ENCODE peak calls at places on chromosomes 5 and 9, in nine cellular contexts. One of them, this sample, is unnamed.

GRCh38 chr5:68953151-68953884 is 140.5 kb upstream of the SLC30A5 start:
- DNase-seq in GM13977: no peak
- DNase-seq in PC-9: no peak
- DNase-seq in activated T-helper 9 cell treated with anti-CD3 and anti-CD28 coated beads, Interleukin-2, amount 50 U/mL, for 16 hours: no peak
- DNase-seq in fibroblast of mammary gland: peak; percentile 17
- DNase-seq in left colon: no peak
- DNase-seq in colonic mucosa: no peak
- DNase-seq in tibial nerve: no peak
- DNase-seq in caudate nucleus: no peak
- DNase-seq in this sample: no peak

GRCh38 chr9:92534199-92535159 is 1.3 kb downstream of the ECM2 start:
- DNase-seq in fibroblast of mammary gland: peak; percentile 2
- DNase-seq in caudate nucleus: no peak
- DNase-seq in PC-9: no peak
- DNase-seq in tibial nerve: no peak
- DNase-seq in GM13977: no peak
- DNase-seq in left colon: no peak
- DNase-seq in colonic mucosa: no peak
- DNase-seq in activated T-helper 9 cell treated with anti-CD3 and anti-CD28 coated beads, Interleukin-2, amount 50 U/mL, for 16 hours: no peak
- DNase-seq in this sample: no peak

GRCh38 chr5:172315599-172316531 is 32.3 kb upstream of the UBTD2 start:
- DNase-seq in fibroblast of mammary gland: no peak
- DNase-seq in caudate nucleus: no peak
- DNase-seq in activated T-helper 9 cell treated with anti-CD3 and anti-CD28 coated beads, Interleukin-2, amount 50 U/mL, for 16 hours: no peak
- DNase-seq in PC-9: no peak
- DNase-seq in GM13977: no peak
- DNase-seq in colonic mucosa: no peak
- DNase-seq in tibial nerve: no peak
- DNase-seq in left colon: no peak
- DNase-seq in this sample: no peak

GRCh38 chr9:97858826-97859225 is 5.8 kb downstream of the FOXE1 start:
- DNase-seq in fibroblast of mammary gland: no peak
- DNase-seq in caudate nucleus: no peak
- DNase-seq in left colon: no peak
- DNase-seq in activated T-helper 9 cell treated with anti-CD3 and anti-CD28 coated beads, Interleukin-2, amount 50 U/mL, for 16 hours: no peak
- DNase-seq in colonic mucosa: no peak
- DNase-seq in GM13977: no peak
- DNase-seq in PC-9: no peak
- DNase-seq in tibial nerve: no peak
- DNase-seq in this sample: no peak

GRCh38 chr5:179265529-179266290 is 79.6 kb downstream of the ADAMTS2 start:
- DNase-seq in fibroblast of mammary gland: peak; percentile 99
- DNase-seq in colonic mucosa: peak; percentile 66
- DNase-seq in PC-9: no peak
- DNase-seq in tibial nerve: peak; percentile 87
- DNase-seq in GM13977: no peak
- DNase-seq in activated T-helper 9 cell treated with anti-CD3 and anti-CD28 coated beads, Interleukin-2, amount 50 U/mL, for 16 hours: no peak
- DNase-seq in left colon: peak; percentile 63
- DNase-seq in caudate nucleus: peak; percentile 17
- DNase-seq in this sample: peak; percentile 51

GRCh38 chr5:113022661-113023060 is 46.1 kb downstream of the DCP2 start:
- DNase-seq in colonic mucosa: no peak
- DNase-seq in caudate nucleus: no peak
- DNase-seq in GM13977: no peak
- DNase-seq in left colon: no peak
- DNase-seq in tibial nerve: no peak
- DNase-seq in fibroblast of mammary gland: no peak
- DNase-seq in PC-9: no peak
- DNase-seq in activated T-helper 9 cell treated with anti-CD3 and anti-CD28 coated beads, Interleukin-2, amount 50 U/mL, for 16 hours: no peak
- DNase-seq in this sample: no peak

GRCh38 chr9:72315089-72315509 is 49.9 kb downstream of the ZFAND5 start:
- DNase-seq in left colon: peak; percentile 60
- DNase-seq in tibial nerve: peak; percentile 63
- DNase-seq in colonic mucosa: peak; percentile 68
- DNase-seq in PC-9: peak; percentile 72
- DNase-seq in activated T-helper 9 cell treated with anti-CD3 and anti-CD28 coated beads, Interleukin-2, amount 50 U/mL, for 16 hours: no peak
- DNase-seq in caudate nucleus: peak; percentile 29
- DNase-seq in fibroblast of mammary gland: peak; percentile 67
- DNase-seq in GM13977: no peak
- DNase-seq in this sample: peak; percentile 54

GRCh38 chr5:156640751-156641241 is 209.3 kb upstream of the PPP1R2B start:
- DNase-seq in fibroblast of mammary gland: peak; percentile 34
- DNase-seq in left colon: no peak
- DNase-seq in tibial nerve: no peak
- DNase-seq in colonic mucosa: no peak
- DNase-seq in activated T-helper 9 cell treated with anti-CD3 and anti-CD28 coated beads, Interleukin-2, amount 50 U/mL, for 16 hours: no peak
- DNase-seq in caudate nucleus: no peak
- DNase-seq in GM13977: no peak
- DNase-seq in PC-9: no peak
- DNase-seq in this sample: no peak